ENCODE peak calls at places on chromosomes 13 and 19, in six cellular contexts. I, U, A, P, V and D are unnamed samples.

GRCh38 chr13:29454931-29455481 is 140.5 kb downstream of the SLC7A1 start:
- DNase-seq in I (no peak), U (no peak), A (peak), P (peak), V (no peak), D (peak)

GRCh38 chr13:30334663-30335386 is 27.5 kb upstream of the KATNAL1 start:
- DNase-seq in I (no peak), U (no peak), A (peak), P (peak), V (no peak), D (peak)

GRCh38 chr13:27792393-27793218 is at the start of gene GSX1:
- DNase-seq in I (peak), U (peak), A (peak), P (peak), V (peak), D (no peak)

GRCh38 chr19:7822910-7823515 is 7.0 kb upstream of the EVI5L start:
- DNase-seq in I (no peak), U (no peak), A (no peak), P (no peak), V (no peak), D (no peak)

GRCh38 chr19:29804493-29804892 is 7.3 kb upstream of the CCNE1 start:
- DNase-seq in I (no peak), U (no peak), A (no peak), P (no peak), V (no peak), D (no peak)

GRCh38 chr19:4361152-4362037 is 18.0 kb downstream of the MPND start:
- DNase-seq in I (no peak), U (no peak), A (no peak), P (no peak), V (no peak), D (no peak)

GRCh38 chr19:18441804-18442788 is 4.2 kb upstream of the ISYNA1 start:
- DNase-seq in I (no peak), U (no peak), A (no peak), P (no peak), V (no peak), D (no peak)

GRCh38 chr19:44810555-44811447 is 1.9 kb downstream of the BCAM start:
- DNase-seq in I (no peak), U (no peak), A (no peak), P (no peak), V (no peak), D (no peak)

GRCh38 chr13:20126460-20127262 is 34.2 kb downstream of the GJA3 start:
- DNase-seq in I (no peak), U (no peak), A (no peak), P (no peak), V (no peak), D (peak)

GRCh38 chr19:50230379-50231351 is 27.2 kb downstream of the MYH14 start:
- DNase-seq in I (no peak), U (no peak), A (no peak), P (no peak), V (peak), D (no peak)

GRCh38 chr19:39206122-39206521 is 2.1 kb upstream of the SYCN start:
- DNase-seq in I (no peak), U (no peak), A (no peak), P (no peak), V (no peak), D (no peak)

GRCh38 chr19:46975918-46976782 is 43.5 kb upstream of the NPAS1 start:
- DNase-seq in I (peak), U (peak), A (peak), P (peak), V (peak), D (peak)

GRCh38 chr13:71621152-71622124 is 245.6 kb downstream of the DACH1 start:
- DNase-seq in I (no peak), U (no peak), A (peak), P (no peak), V (no peak), D (no peak)

GRCh38 chr13:27980280-27980998 is 8.1 kb downstream of the URAD start:
- DNase-seq in I (no peak), U (no peak), A (no peak), P (no peak), V (no peak), D (no peak)

GRCh38 chr19:10718205-10719196 is 622 bp downstream of the DNM2 start:
- DNase-seq in I (peak), U (no peak), A (peak), P (no peak), V (peak), D (peak)

GRCh38 chr19:1112254-1113208 is 8.7 kb downstream of the GPX4 start:
- DNase-seq in I (no peak), U (no peak), A (no peak), P (no peak), V (peak), D (no peak)

GRCh38 chr13:46491641-46492040 is 61.3 kb upstream of the LRCH1 start:
- DNase-seq in I (no peak), U (no peak), A (no peak), P (no peak), V (no peak), D (no peak)

GRCh38 chr13:26980099-26981031 is 191.2 kb downstream of the USP12 start:
- DNase-seq in I (no peak), U (no peak), A (no peak), P (no peak), V (no peak), D (no peak)

GRCh38 chr19:2782936-2783780 is at the start of gene SGTA:
- DNase-seq in I (peak), U (peak), A (peak), P (peak), V (peak), D (peak)

GRCh38 chr13:42997381-42997780 is 5.3 kb upstream of the EPSTI1 start:
- DNase-seq in I (no peak), U (no peak), A (peak), P (peak), V (no peak), D (no peak)

GRCh38 chr19:45468159-45468651 is 409 bp downstream of the FOSB start:
- DNase-seq in I (no peak), U (no peak), A (peak), P (peak), V (peak), D (no peak)

GRCh38 chr19:604355-604754 is 14.7 kb downstream of the HCN2 start:
- DNase-seq in I (no peak), U (no peak), A (no peak), P (no peak), V (no peak), D (no peak)

GRCh38 chr13:47136659-47136975 is 239.8 kb upstream of the HTR2A start:
- DNase-seq in I (no peak), U (no peak), A (no peak), P (no peak), V (no peak), D (no peak)

GRCh38 chr19:10155834-10156233 is 36.1 kb upstream of the EIF3G start:
- DNase-seq in I (no peak), U (no peak), A (peak), P (peak), V (no peak), D (peak)

GRCh38 chr19:52211926-52212571 is 22.2 kb downstream of the PPP2R1A start:
- DNase-seq in I (no peak), U (no peak), A (no peak), P (no peak), V (no peak), D (no peak)

GRCh38 chr13:98507060-98507797 is 69.7 kb downstream of the STK24 start:
- DNase-seq in I (peak), U (no peak), A (peak), P (peak), V (no peak), D (no peak)

GRCh38 chr13:92959790-92960189 is 266.8 kb upstream of the GPC6 start:
- DNase-seq in I (no peak), U (no peak), A (no peak), P (no peak), V (no peak), D (no peak)

GRCh38 chr13:75830842-75831241 is 194.7 kb downstream of the LMO7 start:
- DNase-seq in I (no peak), U (no peak), A (peak), P (peak), V (no peak), D (no peak)

GRCh38 chr13:41648314-41648935 is 191.1 kb downstream of the RGCC start:
- DNase-seq in I (no peak), U (no peak), A (peak), P (peak), V (no peak), D (no peak)

GRCh38 chr13:34883381-34883780 is 58.7 kb upstream of the NBEA start:
- DNase-seq in I (no peak), U (no peak), A (no peak), P (no peak), V (no peak), D (no peak)